ENCODE peak calls at places on chromosome 1, in seven cellular contexts. C is spleen, E is tibial artery, Z is lung, G is cardiac muscle cell, P is body of pancreas, S is upper lobe of right lung. V is an unnamed sample.

GRCh38 chr1:55039342-55040082 is at the start of gene PCSK9:
- DNase-seq in C (no peak), E (no peak), Z (peak), G (peak), P (peak), S (peak), V (peak)

GRCh38 chr1:237124856-237125462 is 83.0 kb downstream of the RYR2 start:
- DNase-seq in C (no peak), E (no peak), Z (no peak), G (no peak), P (peak), S (no peak), V (no peak)

GRCh38 chr1:192967901-192968300 is 91.3 kb downstream of the UCHL5 start:
- DNase-seq in C (no peak), E (no peak), Z (no peak), G (no peak), P (no peak), S (no peak), V (no peak)

GRCh38 chr1:180244840-180245239 is 14.8 kb downstream of the LHX4 start:
- DNase-seq in C (no peak), E (no peak), Z (no peak), G (no peak), P (no peak), S (no peak), V (peak)

GRCh38 chr1:22457836-22458235 is 6.2 kb downstream of the ZBTB40 start:
- DNase-seq in C (no peak), E (no peak), Z (no peak), G (no peak), P (no peak), S (no peak), V (no peak)

GRCh38 chr1:160519542-160520435 is 3.3 kb downstream of the SLAMF6 start:
- DNase-seq in C (no peak), E (no peak), Z (no peak), G (no peak), P (no peak), S (no peak), V (no peak)

GRCh38 chr1:107670397-107670796 is 294.6 kb downstream of the VAV3 start:
- DNase-seq in C (no peak), E (no peak), Z (no peak), G (no peak), P (no peak), S (no peak), V (no peak)

GRCh38 chr1:202207292-202207691 is 13.7 kb downstream of the LGR6 start:
- DNase-seq in C (no peak), E (peak), Z (no peak), G (no peak), P (no peak), S (no peak), V (no peak)

GRCh38 chr1:241702436-241702835 is 50.4 kb downstream of the WDR64 start:
- DNase-seq in C (no peak), E (no peak), Z (no peak), G (no peak), P (no peak), S (no peak), V (no peak)

GRCh38 chr1:41017141-41018024 is 4.1 kb downstream of the SLFNL1 start:
- DNase-seq in C (no peak), E (no peak), Z (no peak), G (no peak), P (no peak), S (no peak), V (no peak)

GRCh38 chr1:18890704-18891103 is 11.7 kb downstream of the ALDH4A1 start:
- DNase-seq in C (no peak), E (peak), Z (no peak), G (no peak), P (peak), S (no peak), V (no peak)

GRCh38 chr1:169466259-169467230 is 19.2 kb downstream of the SLC19A2 start:
- DNase-seq in C (no peak), E (no peak), Z (no peak), G (peak), P (peak), S (no peak), V (no peak)

GRCh38 chr1:223622132-223622842 is 43.2 kb downstream of the CAPN8 start:
- DNase-seq in C (no peak), E (no peak), Z (no peak), G (no peak), P (peak), S (no peak), V (no peak)

GRCh38 chr1:23590058-23590783 is 30.9 kb upstream of the ID3 start:
- DNase-seq in C (no peak), E (no peak), Z (no peak), G (no peak), P (no peak), S (no peak), V (no peak)

GRCh38 chr1:30749691-30750583 is 7.6 kb downstream of the LAPTM5 start:
- DNase-seq in C (peak), E (no peak), Z (no peak), G (no peak), P (no peak), S (no peak), V (no peak)

GRCh38 chr1:101002551-101002950 is 23.0 kb downstream of the DPH5 start:
- DNase-seq in C (no peak), E (no peak), Z (no peak), G (no peak), P (no peak), S (no peak), V (no peak)

DNA sequence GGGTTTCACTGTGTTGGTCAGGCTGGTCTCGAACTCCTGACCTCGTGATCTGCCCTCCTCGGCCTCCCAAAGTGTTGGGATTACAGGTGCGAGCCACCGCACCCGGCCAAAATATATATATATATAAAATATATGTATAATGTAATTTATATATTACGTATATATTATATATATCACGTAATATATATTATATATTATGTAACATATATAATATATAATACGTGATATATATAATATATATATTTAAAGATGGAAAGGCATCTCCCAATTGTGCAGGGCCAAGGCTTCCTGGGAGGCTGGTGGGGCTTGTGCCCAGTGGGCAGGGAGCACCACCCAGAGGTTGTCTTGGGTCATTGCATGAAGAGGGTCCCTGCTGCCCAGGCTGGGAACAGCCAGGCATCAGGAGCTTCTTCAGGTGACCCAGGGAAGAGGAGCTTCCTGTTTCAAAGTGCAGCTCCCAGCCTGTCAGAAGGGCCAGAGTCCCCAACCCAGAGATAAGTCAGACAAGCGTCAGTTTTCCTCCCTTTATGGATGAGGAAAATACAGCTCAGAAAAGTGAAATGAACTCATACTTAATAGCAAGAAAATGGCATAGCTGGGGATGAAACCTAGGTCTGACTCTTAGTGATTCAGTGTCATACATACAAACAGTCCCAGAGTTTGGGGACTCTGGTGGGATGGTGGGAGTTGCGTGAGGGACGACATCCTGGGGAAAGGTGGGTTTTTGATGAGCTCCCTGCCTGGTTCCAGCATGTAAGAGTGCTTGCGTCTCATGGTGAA is 12.0 kb downstream of the UBE2Q1 start:
- DNase-seq in C (no peak), E (peak), Z (peak), G (peak), P (peak), S (peak), V (peak)
- TF ChIP-seq CTCF in C (peak), E (peak), Z (peak), G (peak), P (no peak), S (peak), V (peak)

GRCh38 chr1:12404918-12405317 is 175.1 kb downstream of the VPS13D start:
- DNase-seq in C (no peak), E (no peak), Z (no peak), G (peak), P (peak), S (no peak), V (no peak)
- H3K27ac ChIP-seq in C (no peak), E (peak), Z (no peak), G (peak), P (no peak), S (no peak), V (peak)

GRCh38 chr1:29235955-29236742 is at the start of gene PTPRU:
- DNase-seq in C (peak), E (peak), Z (peak), G (peak), P (peak), S (peak), V (peak)

GRCh38 chr1:29237906-29238600 is 1.7 kb downstream of the PTPRU start:
- DNase-seq in C (no peak), E (peak), Z (peak), G (peak), P (peak), S (peak), V (peak)

GRCh38 chr1:29236743-29236992 is 346 bp downstream of the PTPRU start:
- DNase-seq in C (no peak), E (no peak), Z (no peak), G (no peak), P (no peak), S (no peak), V (no peak)

GRCh38 chr1:29238601-29238964 is 2.3 kb downstream of the PTPRU start:
- DNase-seq in C (no peak), E (no peak), Z (no peak), G (no peak), P (no peak), S (no peak), V (no peak)

GRCh38 chr1:29236993-29237905 is 927 bp downstream of the PTPRU start:
- DNase-seq in C (peak), E (peak), Z (peak), G (peak), P (peak), S (peak), V (peak)
- TF ChIP-seq CTCF in C (no peak), E (no peak), Z (no peak), G (no peak), P (no peak), S (no peak), V (no peak)

GRCh38 chr1:247357781-247358211 is 26.1 kb upstream of the ZNF496 start:
- DNase-seq in C (no peak), E (peak), Z (no peak), G (no peak), P (no peak), S (no peak), V (no peak)
- H3K27ac ChIP-seq in C (no peak), E (no peak), Z (no peak), G (peak), P (no peak), S (no peak), V (no peak)

GRCh38 chr1:15885701-15886612 is 38.5 kb downstream of the SPEN start:
- DNase-seq in C (peak), E (peak), Z (peak), G (peak), P (peak), S (peak), V (peak)
- TF ChIP-seq CTCF in C (no peak), E (peak), Z (no peak), G (peak), P (no peak), S (peak), V (no peak)

GRCh38 chr1:39228263-39228662 is 23.8 kb downstream of the MACF1 start:
- DNase-seq in C (no peak), E (no peak), Z (no peak), G (no peak), P (no peak), S (no peak), V (no peak)

GRCh38 chr1:39226836-39227235 is 22.3 kb downstream of the MACF1 start:
- DNase-seq in C (no peak), E (no peak), Z (no peak), G (no peak), P (no peak), S (no peak), V (no peak)

GRCh38 chr1:39229504-39229903 is 25.0 kb downstream of the MACF1 start:
- DNase-seq in C (no peak), E (no peak), Z (no peak), G (no peak), P (no peak), S (no peak), V (no peak)

GRCh38 chr1:39230261-39231190 is 26.0 kb downstream of the MACF1 start:
- DNase-seq in C (peak), E (peak), Z (no peak), G (peak), P (no peak), S (no peak), V (no peak)
- H3K27ac ChIP-seq in C (peak), E (peak), Z (peak), G (peak), P (peak), S (peak), V (no peak)

DNA sequence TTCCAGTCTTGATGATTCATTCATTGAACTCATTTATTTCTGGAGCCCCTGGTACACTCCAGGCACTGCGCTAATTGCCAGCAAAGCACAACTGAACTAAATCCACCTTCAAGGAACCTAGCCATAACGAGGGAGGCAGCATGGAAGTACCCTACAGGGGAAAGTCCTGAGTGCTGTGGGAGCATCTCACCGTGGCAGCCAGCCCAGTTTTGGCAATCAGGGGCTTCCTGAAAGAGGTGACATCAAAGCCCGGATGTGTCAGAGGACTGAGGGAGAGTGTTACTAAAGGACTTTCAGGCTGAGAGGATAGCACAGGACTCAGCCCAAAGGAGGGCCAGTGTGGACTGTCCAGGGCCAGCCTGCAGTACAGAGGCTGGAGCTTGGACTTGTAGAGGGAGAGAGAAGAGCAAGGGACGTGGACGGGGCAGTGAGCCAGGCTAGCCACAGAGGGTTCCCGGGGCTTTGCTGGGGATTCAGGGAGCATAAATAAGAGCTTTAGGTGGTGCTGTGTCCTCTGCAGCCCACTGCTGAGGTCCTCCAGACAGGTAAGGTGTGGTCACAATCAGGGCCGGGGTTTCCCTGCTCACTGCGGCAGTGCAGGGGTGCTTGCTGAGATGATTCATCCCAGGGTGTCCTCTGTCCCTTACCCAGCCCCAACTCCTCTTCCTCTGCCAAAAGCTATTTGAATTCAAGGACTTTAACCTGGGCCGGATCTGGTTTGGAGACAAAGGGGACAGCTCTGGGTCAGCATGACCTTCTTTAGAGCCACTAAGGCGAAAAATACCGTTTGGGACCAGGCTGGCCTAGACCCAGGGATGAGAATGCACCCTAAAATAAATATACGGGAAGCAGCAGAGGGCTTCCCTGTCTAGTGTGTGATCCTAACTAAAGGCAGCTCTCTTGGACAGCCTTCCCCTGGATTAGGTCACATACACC is 128.3 kb downstream of the EDEM3 start:
- DNase-seq in C (no peak), E (no peak), Z (no peak), G (no peak), P (no peak), S (no peak), V (no peak)
- TF ChIP-seq CTCF in C (no peak), E (no peak), Z (no peak), G (no peak), P (no peak), S (no peak), V (no peak)

DNA sequence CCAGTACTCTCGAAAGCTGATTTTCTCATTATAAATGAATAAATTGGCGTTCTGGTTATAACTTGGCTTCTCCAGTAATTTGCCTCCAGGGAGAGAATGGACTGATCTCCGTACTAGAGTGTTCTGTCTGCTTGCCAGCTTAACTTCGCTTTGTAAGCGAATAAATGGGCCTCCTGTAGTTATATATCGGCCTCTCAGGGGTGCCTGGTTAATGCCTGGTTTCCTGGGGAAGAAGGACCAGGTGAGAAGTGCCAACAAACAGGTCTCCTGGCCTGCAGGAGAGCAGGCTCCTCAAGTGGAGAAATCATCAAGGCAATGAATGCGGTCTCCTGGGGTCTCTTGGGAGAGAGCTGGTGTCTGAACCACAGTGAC is 107.4 kb upstream of the SERBP1 start:
- DNase-seq in C (no peak), E (no peak), Z (no peak), G (no peak), P (no peak), S (no peak), V (no peak)
- H3K27ac ChIP-seq in C (no peak), E (peak), Z (no peak), G (no peak), P (no peak), S (no peak), V (no peak)

DNA sequence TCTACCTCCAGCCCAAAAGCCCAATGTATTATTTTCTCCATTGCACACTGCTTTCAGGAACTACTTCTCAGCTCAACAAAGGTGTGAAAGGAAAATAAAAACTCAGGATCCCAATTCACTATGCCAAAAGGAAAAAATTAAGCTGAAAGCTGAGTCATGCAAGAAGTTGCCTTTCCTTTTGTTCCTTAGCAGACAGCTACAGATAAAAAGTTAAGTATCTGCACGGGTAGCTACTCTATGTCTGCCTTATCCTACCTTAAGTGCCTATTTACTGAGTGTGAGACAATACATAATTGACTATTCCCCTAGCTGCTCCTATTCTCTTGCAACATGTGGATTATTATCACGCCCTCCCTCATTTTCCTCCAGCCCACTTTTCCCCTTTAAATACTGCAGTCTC is 84.1 kb downstream of the ADCY10 start:
- DNase-seq in C (no peak), E (no peak), Z (no peak), G (no peak), P (no peak), S (no peak), V (no peak)
- TF ChIP-seq CTCF in C (no peak), E (no peak), Z (no peak), G (no peak), P (no peak), S (no peak), V (no peak)

GRCh38 chr1:247104965-247105364 is 809 bp upstream of the ZNF669 start:
- DNase-seq in C (no peak), E (no peak), Z (no peak), G (no peak), P (no peak), S (no peak), V (no peak)
- H3K27ac ChIP-seq in C (peak), E (no peak), Z (no peak), G (no peak), P (peak), S (no peak), V (no peak)

V was measured in colonic mucosa.